ENCODE peak calls at places on chromosomes 11 and 22, in four cellular contexts. U is ELR, Q is iPS-NIHi11, W is amniotic stem cell. O is an unnamed sample.

GRCh38 chr22:17158176-17158567 is 905 bp downstream of the HDHD5 start:
- DNase-seq in W (no peak), U (no peak), Q (no peak), O (no peak)

GRCh38 chr11:12220305-12220704 is 109.9 kb downstream of the MICAL2 start:
- DNase-seq in W (no peak), Q (no peak), U (no peak), O (no peak)

GRCh38 chr11:125494987-125495725 is 909 bp downstream of the FEZ1 start:
- DNase-seq in Q (peak; percentile 64), W (peak; percentile 2), U (peak; percentile 51), O (no peak)

GRCh38 chr22:40324468-40325305 is 21.6 kb upstream of the ADSL start:
- DNase-seq in W (no peak), Q (no peak), U (no peak), O (no peak)

GRCh38 chr11:127133061-127133460 is 132.5 kb upstream of the KIRREL3 start:
- DNase-seq in W (no peak), Q (no peak), U (no peak), O (no peak)

GRCh38 chr11:3855808-3856491 is 486 bp downstream of the STIM1 start:
- DNase-seq in Q (peak; percentile 49), U (peak; percentile 51), W (no peak), O (no peak)

GRCh38 chr22:17774206-17774927 is at the start of gene BID:
- DNase-seq in U (peak; percentile 63), Q (peak; percentile 76), W (no peak), O (no peak)

GRCh38 chr11:31582697-31583096 is 73.1 kb downstream of the ELP4 start:
- DNase-seq in Q (peak; percentile 19), U (no peak), W (no peak), O (no peak)

GRCh38 chr11:940496-941135 is 14.9 kb downstream of the AP2A2 start:
- DNase-seq in Q (no peak), W (no peak), U (no peak), O (no peak)

GRCh38 chr11:33976351-33977199 is 75.0 kb upstream of the CAPRIN1 start:
- DNase-seq in Q (no peak), U (no peak), W (no peak), O (no peak)

GRCh38 chr11:67309166-67309565 is 5.8 kb downstream of the SSH3 start:
- DNase-seq in W (no peak), Q (no peak), U (no peak), O (no peak)

GRCh38 chr11:16239130-16240105 is 116.9 kb downstream of the SOX6 start:
- DNase-seq in U (no peak), Q (no peak), W (no peak), O (no peak)

GRCh38 chr11:289706-290620 is 1.0 kb downstream of the PGGHG start:
- DNase-seq in U (no peak), W (no peak), Q (no peak), O (no peak)

GRCh38 chr22:36873614-36874308 is 13.0 kb downstream of the NCF4 start:
- DNase-seq in W (peak; percentile 16), U (peak; percentile 64), Q (peak; percentile 84), O (no peak)

GRCh38 chr22:30969532-30970355 is 679 bp downstream of the TUG1 start:
- DNase-seq in U (peak; percentile 59), Q (no peak), W (peak; percentile 53), O (no peak)

GRCh38 chr11:123451183-123451907 is 21.3 kb downstream of the GRAMD1B start:
- DNase-seq in W (no peak), U (no peak), Q (no peak), O (no peak)

O was measured in SIG-M5.